ENCODE peak calls at places on chromosomes 11 and 22, in five cellular contexts. N is psoas muscle, R is fibroblast of mammary gland, U is lower lobe of right lung, B is astrocyte. A is an unnamed sample.

GRCh38 chr22:28025333-28025732 is 106.3 kb upstream of the PITPNB start:
- DNase-seq in N (no peak), R (no peak), U (no peak), B (no peak), A (peak)

GRCh38 chr11:4072668-4073285 is 21.8 kb upstream of the RRM1 start:
- DNase-seq in N (no peak), R (peak), U (no peak), B (peak), A (peak)

GRCh38 chr11:362642-363442 is 6.5 kb upstream of the B4GALNT4 start:
- DNase-seq in N (no peak), R (no peak), U (no peak), B (no peak), A (no peak)

GRCh38 chr11:6587360-6587953 is 16.0 kb downstream of the RRP8 start:
- DNase-seq in N (no peak), R (no peak), U (no peak), B (no peak), A (no peak)

GRCh38 chr22:50684501-50684900 is 11.9 kb downstream of the SHANK3 start:
- DNase-seq in N (no peak), R (no peak), U (no peak), B (no peak), A (no peak)

GRCh38 chr11:57778318-57779037 is 16.9 kb downstream of the CTNND1 start:
- DNase-seq in N (peak), R (peak), U (peak), B (peak), A (peak)

GRCh38 chr11:34924714-34925113 is 8.3 kb downstream of the PDHX start:
- DNase-seq in N (no peak), R (no peak), U (no peak), B (no peak), A (no peak)

GRCh38 chr11:20647976-20648565 is 21.3 kb upstream of the NELL1 start:
- DNase-seq in N (no peak), R (peak), U (no peak), B (peak), A (peak)

GRCh38 chr22:23903328-23903971 is 9.3 kb downstream of the MIF start:
- DNase-seq in N (no peak), R (peak), U (no peak), B (peak), A (peak)

GRCh38 chr22:21728270-21728669 is 7.3 kb downstream of the YPEL1 start:
- DNase-seq in N (no peak), R (no peak), U (no peak), B (no peak), A (no peak)

GRCh38 chr22:23213031-23213555 is 32.8 kb downstream of the BCR start:
- DNase-seq in N (no peak), R (no peak), U (peak), B (no peak), A (no peak)

GRCh38 chr11:125280646-125281045 is 116.1 kb downstream of the PKNOX2 start:
- DNase-seq in N (no peak), R (no peak), U (no peak), B (no peak), A (no peak)

GRCh38 chr11:77003954-77004353 is 30.2 kb upstream of the B3GNT6 start:
- DNase-seq in N (no peak), R (peak), U (no peak), B (no peak), A (no peak)

GRCh38 chr22:36136475-36136874 is 24.1 kb downstream of the APOL3 start:
- DNase-seq in N (peak), R (peak), U (no peak), B (no peak), A (no peak)

GRCh38 chr11:60818057-60818456 is 23.9 kb upstream of the CCDC86 start:
- DNase-seq in N (no peak), R (no peak), U (no peak), B (no peak), A (no peak)

GRCh38 chr11:11620966-11621880 is 582 bp downstream of the GALNT18 start:
- DNase-seq in N (peak), R (peak), U (peak), B (peak), A (peak)

GRCh38 chr11:114092953-114093352 is 33.4 kb downstream of the ZBTB16 start:
- DNase-seq in N (no peak), R (no peak), U (no peak), B (no peak), A (no peak)

GRCh38 chr11:20873054-20873453 is 203.7 kb downstream of the NELL1 start:
- DNase-seq in N (no peak), R (no peak), U (no peak), B (no peak), A (peak)

GRCh38 chr11:83156150-83156995 is 558 bp upstream of the PCF11 start:
- DNase-seq in N (peak), R (peak), U (peak), B (peak), A (peak)

GRCh38 chr11:65611028-65611757 is 2.8 kb downstream of the MAP3K11 start:
- DNase-seq in N (peak), R (no peak), U (peak), B (no peak), A (peak)

GRCh38 chr11:57116654-57117053 is 65.1 kb upstream of the LRRC55 start:
- DNase-seq in N (no peak), R (peak), U (no peak), B (peak), A (peak)

GRCh38 chr11:72741429-72741833 is 10.8 kb downstream of the ARAP1 start:
- DNase-seq in N (peak), R (no peak), U (peak), B (no peak), A (no peak)

GRCh38 chr11:19283998-19284397 is 43.3 kb upstream of the E2F8 start:
- DNase-seq in N (no peak), R (no peak), U (no peak), B (no peak), A (no peak)

GRCh38 chr22:44941176-44941575 is 68.6 kb downstream of the PHF21B start:
- DNase-seq in N (peak), R (no peak), U (no peak), B (no peak), A (no peak)

GRCh38 chr11:130203766-130204702 is 44.5 kb downstream of the ST14 start:
- DNase-seq in N (no peak), R (no peak), U (peak), B (no peak), A (no peak)

GRCh38 chr11:6703247-6704063 is 20.3 kb upstream of the MRPL17 start:
- DNase-seq in N (no peak), R (peak), U (no peak), B (peak), A (peak)

GRCh38 chr11:12800032-12800671 is 125.9 kb downstream of the TEAD1 start:
- DNase-seq in N (no peak), R (peak), U (no peak), B (peak), A (no peak)

GRCh38 chr11:16158426-16158994 is 197.8 kb downstream of the SOX6 start:
- DNase-seq in N (no peak), R (no peak), U (no peak), B (no peak), A (no peak)

GRCh38 chr11:16157327-16157726 is 199.0 kb downstream of the SOX6 start:
- DNase-seq in N (no peak), R (no peak), U (no peak), B (no peak), A (no peak)

GRCh38 chr11:16153951-16154350 is 202.4 kb downstream of the SOX6 start:
- DNase-seq in N (no peak), R (no peak), U (no peak), B (no peak), A (no peak)

GRCh38 chr11:16155448-16155847 is 200.9 kb downstream of the SOX6 start:
- DNase-seq in N (no peak), R (no peak), U (no peak), B (no peak), A (no peak)

GRCh38 chr11:16154715-16155396 is 201.5 kb downstream of the SOX6 start:
- DNase-seq in N (no peak), R (no peak), U (no peak), B (peak), A (no peak)
- H3K4me3 ChIP-seq in N (no peak), R (no peak), U (no peak), B (no peak), A (no peak)

GRCh38 chr11:115504279-115505158 is at the start of gene CADM1:
- DNase-seq in N (peak), R (peak), U (peak), B (peak), A (peak)
- H3K4me3 ChIP-seq in N (peak), R (peak), U (peak), B (peak), A (peak)

GRCh38 chr11:62556872-62557631 is 10.4 kb upstream of the AHNAK start:
- DNase-seq in N (peak), R (no peak), U (no peak), B (no peak), A (no peak)
- H3K4me3 ChIP-seq in N (peak), R (peak), U (peak), B (no peak), A (no peak)

DNA sequence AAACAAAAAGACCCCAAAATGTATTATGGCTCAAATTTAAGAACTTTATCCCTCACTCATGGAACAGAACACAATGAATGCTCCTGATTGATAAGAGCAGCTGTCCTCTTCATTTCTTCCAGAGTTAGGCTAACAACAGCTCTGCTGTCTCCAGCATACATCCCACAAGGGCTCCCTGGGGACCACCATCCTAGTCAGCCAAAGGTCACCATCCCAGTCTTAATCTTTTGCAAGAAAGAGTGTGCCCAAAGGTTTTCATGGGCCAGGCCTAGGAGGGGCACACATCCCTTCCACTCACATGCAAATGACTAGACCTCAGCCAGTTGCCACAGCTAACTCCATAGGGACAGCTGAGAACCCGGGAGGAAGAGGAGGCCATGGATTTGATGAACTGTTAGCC is 555.3 kb downstream of the BUD13 start:
- DNase-seq in N (no peak), R (no peak), U (no peak), B (no peak), A (no peak)
- H3K4me3 ChIP-seq in N (no peak), R (no peak), U (no peak), B (no peak), A (no peak)

GRCh38 chr11:67507891-67508485 is at the start of gene CDK2AP2:
- DNase-seq in N (peak), R (peak), U (peak), B (peak), A (peak)

GRCh38 chr11:67504950-67505561 is at the start of gene PITPNM1:
- DNase-seq in N (peak), R (no peak), U (peak), B (peak), A (peak)

GRCh38 chr11:67505605-67506396 is 638 bp upstream of the PITPNM1 start:
- DNase-seq in N (peak), R (peak), U (peak), B (peak), A (peak)

GRCh38 chr11:67507242-67507890 is 596 bp downstream of the CDK2AP2 start:
- DNase-seq in N (no peak), R (peak), U (no peak), B (peak), A (peak)

DNA sequence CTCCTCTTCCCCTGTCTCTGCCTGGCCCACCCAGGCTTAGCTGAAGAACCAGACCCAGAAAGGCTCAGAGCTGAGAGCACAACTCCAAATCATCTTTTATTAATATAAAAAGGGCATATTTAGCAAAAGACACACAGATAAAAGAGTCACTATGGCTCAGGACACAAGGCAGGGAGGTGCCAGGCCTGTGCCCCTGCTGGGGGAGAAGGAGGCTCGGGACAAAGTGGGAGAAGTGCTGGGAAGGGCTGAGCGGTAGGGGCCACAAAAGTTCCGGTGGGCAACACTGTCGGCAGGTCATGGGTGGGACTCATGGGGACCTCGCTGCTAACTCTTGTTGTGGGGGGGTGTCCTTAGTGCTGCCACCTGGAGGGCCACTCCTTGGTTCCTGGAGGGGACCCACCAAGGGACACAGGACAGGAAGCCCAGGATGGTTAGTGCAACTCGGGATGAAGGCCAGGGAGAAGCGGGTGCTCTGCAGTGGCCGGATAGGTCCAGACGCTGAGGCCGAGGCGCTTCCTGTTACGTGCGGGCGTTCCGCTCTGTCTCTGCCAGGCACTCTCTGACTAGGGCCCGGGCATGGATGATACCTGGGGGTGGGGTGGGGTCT is 1.4 kb upstream of the PITPNM1 start:
- DNase-seq in N (peak), R (no peak), U (no peak), B (no peak), A (no peak)
- H3K4me3 ChIP-seq in N (peak), R (no peak), U (peak), B (no peak), A (no peak)

DNA sequence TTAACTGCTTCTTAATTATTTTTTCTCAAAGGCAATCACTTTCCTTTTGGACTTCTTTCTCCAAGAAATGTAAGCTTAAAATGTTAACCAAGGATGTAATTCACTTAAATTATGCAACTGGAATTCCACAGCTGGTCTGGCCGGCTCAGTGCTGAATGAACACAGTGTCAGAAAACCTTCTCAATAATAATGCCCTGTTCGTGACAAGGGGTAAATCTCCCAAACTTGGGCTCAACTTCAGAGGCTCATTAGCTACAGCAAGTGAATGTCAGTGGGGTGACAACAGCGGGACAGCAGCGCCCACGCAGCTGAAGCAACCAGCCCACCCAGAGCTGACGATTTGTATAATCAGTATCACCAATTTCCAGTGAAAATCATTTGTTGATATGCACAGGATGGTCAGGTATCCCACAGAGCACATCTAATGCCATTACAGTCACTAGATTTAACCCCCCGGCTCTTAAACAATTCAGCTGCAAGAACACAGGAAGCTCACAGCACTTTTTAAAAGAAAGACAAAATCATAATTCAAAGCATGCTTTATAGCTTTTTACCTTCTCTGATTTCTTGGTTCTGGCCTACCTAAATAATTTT is 704.8 kb downstream of the DLG2 start:
- DNase-seq in N (no peak), R (no peak), U (no peak), B (no peak), A (no peak)
- H3K4me3 ChIP-seq in N (peak), R (no peak), U (no peak), B (peak), A (no peak)

DNA sequence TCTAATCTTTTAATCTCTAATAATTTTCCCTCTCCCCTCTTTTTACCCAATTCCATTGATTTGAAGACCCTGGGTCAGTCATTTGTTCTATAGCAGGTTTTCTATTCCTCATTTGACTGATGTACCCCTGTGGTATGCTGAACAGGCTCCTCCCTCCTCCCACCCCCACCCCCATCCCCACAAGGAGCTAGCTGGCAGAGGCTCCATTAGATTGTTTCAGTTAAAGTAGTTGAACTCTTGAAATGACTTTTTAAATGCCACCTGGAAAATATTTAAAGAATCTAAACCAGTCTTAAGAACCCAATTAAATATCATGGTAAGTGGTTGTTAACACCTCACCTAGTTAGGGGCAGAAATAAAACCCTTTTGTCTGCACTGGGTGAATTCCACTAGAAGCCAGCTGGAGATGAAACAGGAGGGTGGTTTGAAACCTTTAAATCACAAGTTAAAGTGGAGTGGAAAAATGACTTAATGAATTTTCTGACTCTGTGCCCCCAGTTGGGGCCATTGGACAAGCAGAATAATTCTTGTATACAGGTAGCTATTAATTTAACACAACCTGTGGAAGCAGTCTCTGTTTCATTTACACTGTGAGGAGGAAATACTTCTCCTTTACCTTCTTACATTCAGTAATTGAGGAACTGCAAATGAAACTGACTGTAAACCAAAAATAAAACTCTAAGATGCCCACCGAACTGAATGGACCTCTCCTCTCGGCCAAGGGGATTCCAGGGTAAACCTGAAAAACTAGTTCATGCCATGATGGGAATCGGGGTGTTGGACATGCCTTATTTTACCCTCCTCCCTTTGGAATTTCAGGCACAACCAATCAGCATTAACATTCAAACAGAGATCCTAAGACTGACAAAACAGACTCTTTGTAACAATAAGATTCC is 30.7 kb downstream of the PRR5L start:
- DNase-seq in N (no peak), R (no peak), U (no peak), B (no peak), A (no peak)
- H3K4me3 ChIP-seq in N (no peak), R (no peak), U (no peak), B (no peak), A (no peak)

DNA sequence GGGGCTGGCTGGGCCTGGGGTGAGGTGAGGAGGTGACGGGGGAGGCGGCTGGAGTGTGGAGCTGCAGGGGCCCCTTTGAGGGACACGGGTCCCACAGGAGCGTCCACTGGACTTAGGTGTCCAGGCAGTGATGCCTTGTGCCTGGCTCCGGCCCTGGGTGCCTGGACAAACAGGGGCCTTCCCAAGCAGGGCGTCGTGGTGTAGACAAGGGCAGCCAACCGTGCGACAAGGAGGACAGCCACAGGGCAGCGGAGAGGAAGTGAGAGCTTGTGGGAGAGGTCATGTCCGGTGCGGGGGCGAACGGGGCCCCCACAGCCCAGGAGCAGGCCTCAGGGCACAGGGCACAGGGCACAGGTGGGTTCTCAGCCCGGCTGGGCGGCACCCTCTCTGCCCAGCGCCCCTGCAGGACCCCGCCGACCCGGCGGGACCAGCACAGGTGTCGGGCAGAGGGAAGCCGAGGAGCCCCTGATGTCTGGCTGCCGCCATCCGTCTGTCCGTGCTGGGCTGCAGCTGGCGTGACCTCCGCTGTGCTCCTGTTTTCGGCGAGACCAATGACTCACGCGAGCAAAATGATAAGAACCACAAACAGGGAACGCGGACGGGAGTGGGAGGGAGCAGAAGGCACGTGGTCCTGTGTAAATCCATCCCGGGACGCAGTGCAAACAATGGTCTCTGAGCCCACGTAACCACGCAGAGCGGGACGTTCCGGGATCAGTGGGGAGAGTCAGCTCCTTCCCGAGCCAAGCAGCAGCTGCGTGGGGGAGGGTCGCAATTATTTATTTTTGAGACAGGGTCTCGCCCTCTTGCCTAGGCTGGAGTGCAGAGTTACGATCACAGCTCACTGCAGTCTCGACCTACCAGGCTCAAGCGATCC is 49.1 kb upstream of the A4GALT start:
- DNase-seq in N (peak), R (peak), U (peak), B (peak), A (peak)
- H3K4me3 ChIP-seq in N (peak), R (peak), U (peak), B (peak), A (no peak)

DNA sequence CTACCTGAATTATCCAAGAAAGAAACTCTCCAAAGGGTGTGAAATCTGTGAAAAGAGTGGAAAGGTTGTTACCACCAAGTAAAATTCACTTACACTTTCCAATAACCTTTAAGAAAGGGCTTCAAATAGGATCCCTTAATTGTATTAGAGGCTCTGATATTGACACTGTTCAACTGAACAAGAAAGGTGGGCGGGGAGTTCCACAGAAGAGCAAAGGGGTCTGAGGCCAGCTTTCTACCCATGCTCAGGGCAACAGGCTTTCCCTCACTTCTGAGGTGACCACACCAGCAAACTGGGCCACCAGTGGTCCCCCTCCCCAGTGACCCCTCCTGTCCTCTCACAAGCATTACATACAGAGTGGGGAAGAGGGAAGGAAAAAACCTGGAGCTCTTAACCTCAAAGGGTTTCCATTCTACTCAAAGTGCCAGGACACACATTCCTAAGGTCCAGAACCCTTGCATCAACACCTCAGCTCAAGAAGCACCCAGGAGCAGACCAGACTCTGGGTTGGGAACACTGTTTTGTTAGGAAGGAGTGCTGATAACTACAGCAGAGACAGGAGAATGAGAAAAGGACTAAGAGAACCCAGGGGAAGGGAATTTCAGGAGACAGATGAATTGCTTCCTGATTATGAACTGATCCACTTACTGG is 71.6 kb upstream of the AKIP1 start:
- DNase-seq in N (no peak), R (no peak), U (no peak), B (no peak), A (no peak)
- H3K4me3 ChIP-seq in N (no peak), R (no peak), U (no peak), B (no peak), A (no peak)